ENCODE peak calls at places on chromosomes 4 and X, in five cellular contexts. C is neuronal stem cell, N is cardiac muscle cell, B is upper lobe of right lung, U is brain microvascular endothelial cell. X is an unnamed sample.
A peak's percentile ranks its signal among the peaks of the same experiment; 100 is the strongest.

GRCh38 chr4:140426610-140427103 is 791 bp downstream of the CLGN start:
- DNase-seq in U (no peak), C (peak; percentile 2), B (no peak), N (peak; percentile 65), X (peak; percentile 27)

GRCh38 chr4:109738104-109738872 is 8.4 kb upstream of the PLA2G12A start:
- DNase-seq in N (no peak), B (no peak), U (no peak), C (no peak), X (no peak)

GRCh38 chrX:134688839-134689238 is 30.6 kb upstream of the PLAC1 start:
- DNase-seq in B (no peak), C (no peak), N (no peak), U (peak; percentile 18), X (no peak)

GRCh38 chr4:111959202-111959601 is 186.1 kb upstream of the FAM241A start:
- DNase-seq in U (peak; percentile 51), N (no peak), B (no peak), C (no peak), X (no peak)

GRCh38 chrX:1387141-1387776 is 4.7 kb downstream of the SLC25A6 start:
- DNase-seq in U (no peak), C (no peak), B (peak; percentile 67), N (no peak), X (peak; percentile 11)

GRCh38 chr4:56410247-56410646 is 23.0 kb upstream of the AASDH start:
- DNase-seq in U (peak; percentile 97), N (peak; percentile 52), B (no peak), C (peak; percentile 85), X (peak; percentile 76)

GRCh38 chr4:12116009-12116542 is 687.4 kb upstream of the HS3ST1 start:
- DNase-seq in B (no peak), C (no peak), U (no peak), N (no peak), X (no peak)

GRCh38 chr4:10917475-10918103 is 233.0 kb upstream of the CLNK start:
- DNase-seq in B (no peak), C (no peak), U (no peak), N (no peak), X (no peak)

GRCh38 chrX:4240541-4241194 is 527.2 kb upstream of the PRKX start:
- DNase-seq in B (no peak), N (no peak), C (no peak), U (no peak), X (no peak)

GRCh38 chr4:88419874-88420273 is 37.0 kb upstream of the HERC5 start:
- DNase-seq in U (no peak), B (no peak), N (no peak), C (no peak), X (no peak)

GRCh38 chr4:769511-769910 is 56.4 kb downstream of the CPLX1 start:
- DNase-seq in N (no peak), U (no peak), C (no peak), B (no peak), X (no peak)
- H3K36me3 ChIP-seq in N (peaks cover 10% of the 10 kb centered on the region), U (peaks cover 41% of the 10 kb centered on the region), C (peaks cover 49% of the 10 kb centered on the region), B (peaks cover 65% of the 10 kb centered on the region), X (no peaks in the 10 kb centered on the region)

GRCh38 chr4:121199742-121200561 is 35.8 kb upstream of the TNIP3 start:
- DNase-seq in C (no peak), U (no peak), B (no peak), N (no peak), X (no peak)
- H3K27ac ChIP-seq in C (no peak overlapping the region), U (no peak overlapping the region), B (peak overlapping the region; percentile 24), N (no peak overlapping the region), X (no peak overlapping the region)

GRCh38 chr4:75679876-75680575 is 6.8 kb upstream of the G3BP2 start:
- DNase-seq in C (no peak), N (no peak), U (no peak), B (no peak), X (no peak)
- H3K36me3 ChIP-seq in C (no peaks in the 10 kb centered on the region), N (no peaks in the 10 kb centered on the region), U (no peaks in the 10 kb centered on the region), B (no peaks in the 10 kb centered on the region), X (no peaks in the 10 kb centered on the region)

GRCh38 chr4:100280807-100281206 is 90.5 kb upstream of the DDIT4L start:
- DNase-seq in C (no peak), U (no peak), B (no peak), N (no peak), X (no peak)
- H3K27ac ChIP-seq in C (no peak overlapping the region), U (no peak overlapping the region), B (no peak overlapping the region), N (no peak overlapping the region), X (no peak overlapping the region)

GRCh38 chrX:16843208-16843909 is 26.8 kb downstream of the RBBP7 start:
- DNase-seq in C (no peak), B (no peak), U (no peak), N (no peak), X (no peak)

GRCh38 chrX:16838202-16839066 is 31.7 kb downstream of the RBBP7 start:
- DNase-seq in B (no peak), C (no peak), N (peak; percentile 66), U (peak; percentile 85), X (no peak)

GRCh38 chrX:16839224-16839851 is 30.8 kb downstream of the RBBP7 start:
- DNase-seq in N (no peak), C (no peak), U (no peak), B (no peak), X (no peak)

GRCh38 chrX:16842684-16843083 is 27.5 kb downstream of the RBBP7 start:
- DNase-seq in N (no peak), B (no peak), U (no peak), C (no peak), X (no peak)

GRCh38 chrX:16839852-16840460 is 30.2 kb downstream of the RBBP7 start:
- DNase-seq in U (peak; percentile 71), C (no peak), B (no peak), N (peak; percentile 17), X (no peak)
- H3K36me3 ChIP-seq in U (peaks cover 18% of the 10 kb centered on the region), C (peaks cover 5% of the 10 kb centered on the region), B (peaks cover 16% of the 10 kb centered on the region), N (peaks cover 22% of the 10 kb centered on the region), X (no peaks in the 10 kb centered on the region)

GRCh38 chrX:79413963-79414362 is 46.8 kb upstream of the ITM2A start:
- DNase-seq in C (no peak), B (no peak), N (no peak), U (no peak), X (no peak)

GRCh38 chrX:79409657-79410056 is 42.5 kb upstream of the ITM2A start:
- DNase-seq in U (no peak), N (no peak), C (no peak), B (no peak), X (no peak)

GRCh38 chrX:79413009-79413408 is 45.9 kb upstream of the ITM2A start:
- DNase-seq in C (no peak), U (no peak), N (peak; percentile 14), B (no peak), X (no peak)

DNA sequence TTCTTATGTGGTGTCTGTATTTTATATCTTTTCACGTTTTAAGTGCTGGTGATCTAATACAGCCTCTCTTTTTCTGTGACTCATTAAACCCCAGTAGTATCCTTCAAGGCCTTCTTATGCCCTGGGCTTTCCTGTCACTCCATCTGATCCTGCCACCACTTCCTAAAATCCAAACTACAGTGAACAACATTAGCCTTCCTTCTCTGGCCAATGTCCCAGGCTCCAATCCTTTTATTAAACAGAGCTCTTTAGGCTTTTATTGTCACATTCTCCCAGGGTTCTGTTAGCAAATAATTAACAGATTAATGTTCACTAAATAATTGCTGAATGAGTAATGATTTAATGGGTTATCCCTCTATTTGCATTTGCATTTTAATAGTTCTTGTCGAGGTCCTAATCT is 47.9 kb upstream of the ITM2A start:
- DNase-seq in C (no peak), B (no peak), N (no peak), U (no peak), X (no peak)
- H3K27ac ChIP-seq in C (no peak overlapping the region), B (no peak overlapping the region), N (no peak overlapping the region), U (no peak overlapping the region), X (no peak overlapping the region)

X was measured in testis.